ENCODE peak calls at places on chromosomes 1 and 21, in six cellular contexts. One of them, this sample, is unnamed.

GRCh38 chr21:44424608-44425306 is 30.6 kb upstream of the LRRC3 start:
- DNase-seq in ELR: no peak
- DNase-seq in adipocyte: no peak
- DNase-seq in stimulated activated CD8-positive, alpha-beta memory T cell treated with anti-CD3 and anti-CD28 coated beads, Interleukin-4, amount 100 ng/mL, for 1 hour: no peak
- DNase-seq in NB4: no peak
- DNase-seq in ELF-1: no peak
- DNase-seq in this sample: no peak

GRCh38 chr1:225508538-225509375 is 80.9 kb upstream of the LBR start:
- DNase-seq in ELR: peak
- DNase-seq in adipocyte: peak
- DNase-seq in stimulated activated CD8-positive, alpha-beta memory T cell treated with anti-CD3 and anti-CD28 coated beads, Interleukin-4, amount 100 ng/mL, for 1 hour: no peak
- DNase-seq in NB4: peak
- DNase-seq in ELF-1: peak
- DNase-seq in this sample: peak

GRCh38 chr1:193408782-193409293 is 222.4 kb upstream of the B3GALT2 start:
- DNase-seq in ELR: peak
- DNase-seq in adipocyte: peak
- DNase-seq in stimulated activated CD8-positive, alpha-beta memory T cell treated with anti-CD3 and anti-CD28 coated beads, Interleukin-4, amount 100 ng/mL, for 1 hour: no peak
- DNase-seq in NB4: no peak
- DNase-seq in ELF-1: peak
- DNase-seq in this sample: peak

GRCh38 chr1:114315601-114316000 is 161.9 kb upstream of the SYT6 start:
- DNase-seq in ELR: no peak
- DNase-seq in adipocyte: peak
- DNase-seq in stimulated activated CD8-positive, alpha-beta memory T cell treated with anti-CD3 and anti-CD28 coated beads, Interleukin-4, amount 100 ng/mL, for 1 hour: no peak
- DNase-seq in NB4: no peak
- DNase-seq in ELF-1: no peak
- DNase-seq in this sample: peak

GRCh38 chr1:100767176-100767876 is 47.8 kb downstream of the VCAM1 start:
- DNase-seq in ELR: peak
- DNase-seq in adipocyte: no peak
- DNase-seq in stimulated activated CD8-positive, alpha-beta memory T cell treated with anti-CD3 and anti-CD28 coated beads, Interleukin-4, amount 100 ng/mL, for 1 hour: no peak
- DNase-seq in NB4: no peak
- DNase-seq in ELF-1: no peak
- DNase-seq in this sample: no peak

GRCh38 chr1:15616704-15617172 is 520 bp upstream of the DDI2 start:
- DNase-seq in ELR: no peak
- DNase-seq in adipocyte: no peak
- DNase-seq in stimulated activated CD8-positive, alpha-beta memory T cell treated with anti-CD3 and anti-CD28 coated beads, Interleukin-4, amount 100 ng/mL, for 1 hour: no peak
- DNase-seq in NB4: no peak
- DNase-seq in ELF-1: peak
- DNase-seq in this sample: no peak

GRCh38 chr1:39165049-39165448 is 39.4 kb upstream of the MACF1 start:
- DNase-seq in ELR: no peak
- DNase-seq in adipocyte: no peak
- DNase-seq in stimulated activated CD8-positive, alpha-beta memory T cell treated with anti-CD3 and anti-CD28 coated beads, Interleukin-4, amount 100 ng/mL, for 1 hour: no peak
- DNase-seq in NB4: no peak
- DNase-seq in ELF-1: peak
- DNase-seq in this sample: no peak

GRCh38 chr1:231161711-231162299 is at the start of gene TRIM67:
- DNase-seq in ELR: peak
- DNase-seq in adipocyte: no peak
- DNase-seq in stimulated activated CD8-positive, alpha-beta memory T cell treated with anti-CD3 and anti-CD28 coated beads, Interleukin-4, amount 100 ng/mL, for 1 hour: no peak
- DNase-seq in NB4: no peak
- DNase-seq in ELF-1: peak
- DNase-seq in this sample: peak

GRCh38 chr1:229127301-229127700 is 143.6 kb upstream of the RAB4A start:
- DNase-seq in ELR: peak
- DNase-seq in adipocyte: peak
- DNase-seq in stimulated activated CD8-positive, alpha-beta memory T cell treated with anti-CD3 and anti-CD28 coated beads, Interleukin-4, amount 100 ng/mL, for 1 hour: no peak
- DNase-seq in NB4: peak
- DNase-seq in ELF-1: no peak
- DNase-seq in this sample: peak

GRCh38 chr1:58568911-58569310 is 8.1 kb downstream of the TACSTD2 start:
- DNase-seq in ELR: no peak
- DNase-seq in adipocyte: no peak
- DNase-seq in stimulated activated CD8-positive, alpha-beta memory T cell treated with anti-CD3 and anti-CD28 coated beads, Interleukin-4, amount 100 ng/mL, for 1 hour: no peak
- DNase-seq in NB4: no peak
- DNase-seq in ELF-1: no peak
- DNase-seq in this sample: no peak

GRCh38 chr1:77056525-77056924 is 162.7 kb downstream of the PIGK start:
- DNase-seq in ELR: no peak
- DNase-seq in adipocyte: no peak
- DNase-seq in stimulated activated CD8-positive, alpha-beta memory T cell treated with anti-CD3 and anti-CD28 coated beads, Interleukin-4, amount 100 ng/mL, for 1 hour: no peak
- DNase-seq in NB4: no peak
- DNase-seq in ELF-1: no peak
- DNase-seq in this sample: no peak

GRCh38 chr1:235093685-235094592 is 34.7 kb downstream of the TOMM20 start:
- DNase-seq in ELR: peak
- DNase-seq in adipocyte: peak
- DNase-seq in stimulated activated CD8-positive, alpha-beta memory T cell treated with anti-CD3 and anti-CD28 coated beads, Interleukin-4, amount 100 ng/mL, for 1 hour: peak
- DNase-seq in NB4: peak
- DNase-seq in ELF-1: peak
- DNase-seq in this sample: peak

GRCh38 chr1:66210653-66211052 is 323.3 kb upstream of the SGIP1 start:
- DNase-seq in ELR: peak
- DNase-seq in adipocyte: no peak
- DNase-seq in stimulated activated CD8-positive, alpha-beta memory T cell treated with anti-CD3 and anti-CD28 coated beads, Interleukin-4, amount 100 ng/mL, for 1 hour: no peak
- DNase-seq in NB4: no peak
- DNase-seq in ELF-1: no peak
- DNase-seq in this sample: no peak

GRCh38 chr1:35555601-35556477 is 1.4 kb downstream of the KIAA0319L start:
- DNase-seq in ELR: peak
- DNase-seq in adipocyte: peak
- DNase-seq in stimulated activated CD8-positive, alpha-beta memory T cell treated with anti-CD3 and anti-CD28 coated beads, Interleukin-4, amount 100 ng/mL, for 1 hour: no peak
- DNase-seq in NB4: no peak
- DNase-seq in ELF-1: no peak
- DNase-seq in this sample: no peak

GRCh38 chr1:159870704-159871103 is 8.2 kb upstream of the VSIG8 start:
- DNase-seq in ELR: no peak
- DNase-seq in adipocyte: no peak
- DNase-seq in stimulated activated CD8-positive, alpha-beta memory T cell treated with anti-CD3 and anti-CD28 coated beads, Interleukin-4, amount 100 ng/mL, for 1 hour: no peak
- DNase-seq in NB4: no peak
- DNase-seq in ELF-1: no peak
- DNase-seq in this sample: no peak

GRCh38 chr1:77446841-77447555 is 165.2 kb downstream of the AK5 start:
- DNase-seq in ELR: peak
- DNase-seq in adipocyte: no peak
- DNase-seq in stimulated activated CD8-positive, alpha-beta memory T cell treated with anti-CD3 and anti-CD28 coated beads, Interleukin-4, amount 100 ng/mL, for 1 hour: no peak
- DNase-seq in NB4: no peak
- DNase-seq in ELF-1: no peak
- DNase-seq in this sample: peak

GRCh38 chr1:44811714-44812151 is 3.4 kb downstream of the BTBD19 start:
- DNase-seq in ELR: peak
- DNase-seq in adipocyte: peak
- DNase-seq in stimulated activated CD8-positive, alpha-beta memory T cell treated with anti-CD3 and anti-CD28 coated beads, Interleukin-4, amount 100 ng/mL, for 1 hour: no peak
- DNase-seq in NB4: peak
- DNase-seq in ELF-1: peak
- DNase-seq in this sample: peak

GRCh38 chr1:76944942-76945341 is 77.7 kb downstream of the ST6GALNAC5 start:
- DNase-seq in ELR: peak
- DNase-seq in adipocyte: no peak
- DNase-seq in stimulated activated CD8-positive, alpha-beta memory T cell treated with anti-CD3 and anti-CD28 coated beads, Interleukin-4, amount 100 ng/mL, for 1 hour: no peak
- DNase-seq in NB4: no peak
- DNase-seq in ELF-1: no peak
- DNase-seq in this sample: peak

GRCh38 chr1:225388372-225388771 is 39.5 kb downstream of the LBR start:
- DNase-seq in ELR: no peak
- DNase-seq in adipocyte: peak
- DNase-seq in stimulated activated CD8-positive, alpha-beta memory T cell treated with anti-CD3 and anti-CD28 coated beads, Interleukin-4, amount 100 ng/mL, for 1 hour: no peak
- DNase-seq in NB4: peak
- DNase-seq in ELF-1: no peak
- DNase-seq in this sample: no peak

GRCh38 chr1:76336951-76337371 is 262.4 kb downstream of the ST6GALNAC3 start:
- DNase-seq in ELR: peak
- DNase-seq in adipocyte: peak
- DNase-seq in stimulated activated CD8-positive, alpha-beta memory T cell treated with anti-CD3 and anti-CD28 coated beads, Interleukin-4, amount 100 ng/mL, for 1 hour: no peak
- DNase-seq in NB4: no peak
- DNase-seq in ELF-1: peak
- DNase-seq in this sample: peak

GRCh38 chr1:58442114-58442513 is 104.4 kb downstream of the OMA1 start:
- DNase-seq in ELR: no peak
- DNase-seq in adipocyte: peak
- DNase-seq in stimulated activated CD8-positive, alpha-beta memory T cell treated with anti-CD3 and anti-CD28 coated beads, Interleukin-4, amount 100 ng/mL, for 1 hour: no peak
- DNase-seq in NB4: no peak
- DNase-seq in ELF-1: no peak
- DNase-seq in this sample: peak

GRCh38 chr1:32471695-32472362 is 7.0 kb downstream of the ZBTB8B start:
- DNase-seq in ELR: no peak
- DNase-seq in adipocyte: no peak
- DNase-seq in stimulated activated CD8-positive, alpha-beta memory T cell treated with anti-CD3 and anti-CD28 coated beads, Interleukin-4, amount 100 ng/mL, for 1 hour: no peak
- DNase-seq in NB4: no peak
- DNase-seq in ELF-1: no peak
- DNase-seq in this sample: no peak

GRCh38 chr21:46515109-46515508 is 56.4 kb downstream of the DIP2A start:
- DNase-seq in ELR: peak
- DNase-seq in adipocyte: no peak
- DNase-seq in stimulated activated CD8-positive, alpha-beta memory T cell treated with anti-CD3 and anti-CD28 coated beads, Interleukin-4, amount 100 ng/mL, for 1 hour: no peak
- DNase-seq in NB4: peak
- DNase-seq in ELF-1: no peak
- DNase-seq in this sample: peak

GRCh38 chr1:243549108-243549507 is 293.3 kb downstream of the SDCCAG8 start:
- DNase-seq in ELR: peak
- DNase-seq in adipocyte: peak
- DNase-seq in stimulated activated CD8-positive, alpha-beta memory T cell treated with anti-CD3 and anti-CD28 coated beads, Interleukin-4, amount 100 ng/mL, for 1 hour: no peak
- DNase-seq in NB4: no peak
- DNase-seq in ELF-1: no peak
- DNase-seq in this sample: peak

GRCh38 chr1:156444407-156445001 is 56.1 kb downstream of the MEF2D start:
- DNase-seq in ELR: peak
- DNase-seq in adipocyte: peak
- DNase-seq in stimulated activated CD8-positive, alpha-beta memory T cell treated with anti-CD3 and anti-CD28 coated beads, Interleukin-4, amount 100 ng/mL, for 1 hour: no peak
- DNase-seq in NB4: peak
- DNase-seq in ELF-1: peak
- DNase-seq in this sample: peak

GRCh38 chr1:21689531-21690165 is 20.5 kb upstream of the RAP1GAP start:
- DNase-seq in ELR: no peak
- DNase-seq in adipocyte: no peak
- DNase-seq in stimulated activated CD8-positive, alpha-beta memory T cell treated with anti-CD3 and anti-CD28 coated beads, Interleukin-4, amount 100 ng/mL, for 1 hour: no peak
- DNase-seq in NB4: no peak
- DNase-seq in ELF-1: no peak
- DNase-seq in this sample: no peak

GRCh38 chr1:5949074-5949760 is 43.0 kb downstream of the NPHP4 start:
- DNase-seq in ELR: no peak
- DNase-seq in adipocyte: no peak
- DNase-seq in stimulated activated CD8-positive, alpha-beta memory T cell treated with anti-CD3 and anti-CD28 coated beads, Interleukin-4, amount 100 ng/mL, for 1 hour: no peak
- DNase-seq in NB4: no peak
- DNase-seq in ELF-1: no peak
- DNase-seq in this sample: no peak

GRCh38 chr1:40976952-40977690 is 2.4 kb upstream of the CTPS1 start:
- DNase-seq in ELR: peak
- DNase-seq in adipocyte: peak
- DNase-seq in stimulated activated CD8-positive, alpha-beta memory T cell treated with anti-CD3 and anti-CD28 coated beads, Interleukin-4, amount 100 ng/mL, for 1 hour: no peak
- DNase-seq in NB4: no peak
- DNase-seq in ELF-1: no peak
- DNase-seq in this sample: peak